ENCODE peak calls at places on chromosome 12, in four cellular contexts. I is body of pancreas; W is dorsolateral prefrontal cortex; D is CD4-positive, alpha-beta T cell. F is an unnamed sample.

GRCh38 chr12:121190523-121191031 is 19.4 kb upstream of the P2RX4 start:
- DNase-seq in I (no peak), W (no peak), D (no peak), F (no peak)

GRCh38 chr12:15443611-15444010 is 121.3 kb downstream of the PTPRO start:
- DNase-seq in I (no peak), W (no peak), D (no peak), F (no peak)

GRCh38 chr12:56206373-56207166 is 15.2 kb downstream of the RNF41 start:
- DNase-seq in I (peak), W (no peak), D (no peak), F (peak)

GRCh38 chr12:49543221-49543913 is 4.5 kb downstream of the KCNH3 start:
- DNase-seq in I (no peak), W (no peak), D (no peak), F (no peak)

GRCh38 chr12:57836442-57837375 is 9.8 kb downstream of the CTDSP2 start:
- DNase-seq in I (peak), W (peak), D (no peak), F (no peak)

GRCh38 chr12:101407054-101407437 is 526 bp downstream of the ARL1 start:
- DNase-seq in I (no peak), W (no peak), D (peak), F (no peak)

GRCh38 chr12:13670249-13670648 is 311.2 kb downstream of the GRIN2B start:
- DNase-seq in I (no peak), W (no peak), D (no peak), F (no peak)

GRCh38 chr12:32435921-32436710 is 36.8 kb downstream of the FGD4 start:
- DNase-seq in I (no peak), W (no peak), D (no peak), F (no peak)

DNA sequence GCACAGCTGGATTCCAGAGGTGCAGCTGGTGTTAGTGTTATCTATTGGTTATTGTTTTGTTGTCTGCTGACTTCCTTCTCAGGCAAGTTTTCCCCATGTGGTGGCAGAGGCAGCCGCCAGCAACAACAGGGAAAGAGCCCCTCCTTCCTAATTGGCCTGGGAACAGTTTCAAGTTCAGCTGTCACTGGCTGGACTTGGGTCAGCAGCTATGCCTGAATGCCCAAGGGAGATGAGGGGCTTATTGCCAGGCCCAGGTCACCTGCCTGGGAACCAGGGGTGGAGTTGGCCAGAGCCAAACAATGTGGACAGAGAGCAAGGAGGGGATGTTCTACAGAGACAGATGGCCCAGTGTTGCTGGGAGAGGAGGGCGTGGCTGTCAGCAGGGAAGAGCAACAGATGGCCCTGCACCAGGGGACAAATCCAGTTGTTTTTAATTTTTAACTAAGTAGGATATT is 38.3 kb downstream of the TPCN1 start:
- DNase-seq in I (peak), W (peak), D (no peak), F (peak)
- H3K27ac ChIP-seq in I (peak), W (peak), D (no peak), F (peak)

DNA sequence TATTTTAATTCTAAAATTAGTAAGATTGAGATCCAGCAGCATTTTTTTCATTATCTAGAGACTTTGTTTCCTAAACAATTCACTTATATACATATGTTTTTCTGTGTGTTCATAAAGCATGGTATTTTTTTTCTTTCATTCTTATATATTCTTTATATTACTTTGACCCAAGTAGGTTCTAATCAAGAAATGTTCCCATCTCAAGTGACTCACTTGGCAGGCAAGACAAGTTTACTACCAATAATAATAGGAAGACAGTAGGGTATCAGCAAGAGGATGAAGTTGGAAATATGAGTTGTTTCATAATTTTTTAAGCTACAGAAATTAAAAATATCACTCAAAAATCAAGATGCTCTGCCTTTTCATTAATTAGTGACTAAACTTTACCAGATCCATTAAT is 613.4 kb upstream of the ATP2B1 start:
- DNase-seq in I (no peak), W (no peak), D (no peak), F (no peak)
- H3K27ac ChIP-seq in I (no peak), W (no peak), D (no peak), F (no peak)

GRCh38 chr12:107337354-107338095 is 244.2 kb upstream of the CRY1 start:
- DNase-seq in I (no peak), W (no peak), D (no peak), F (no peak)
- H3K27ac ChIP-seq in I (no peak), W (no peak), D (no peak), F (no peak)

GRCh38 chr12:11661491-11662085 is 12.1 kb downstream of the ETV6 start:
- DNase-seq in I (peak), W (no peak), D (no peak), F (no peak)
- H3K27ac ChIP-seq in I (no peak), W (no peak), D (no peak), F (no peak)

GRCh38 chr12:86429824-86430223 is 173.6 kb upstream of the MGAT4C start:
- DNase-seq in I (no peak), W (no peak), D (no peak), F (no peak)
- H3K27ac ChIP-seq in I (no peak), W (no peak), D (no peak), F (no peak)

GRCh38 chr12:108854453-108855283 is 2.7 kb downstream of the SSH1 start:
- DNase-seq in I (peak), W (no peak), D (no peak), F (no peak)
- H3K27ac ChIP-seq in I (peak), W (peak), D (no peak), F (peak)

GRCh38 chr12:2376855-2377657 is 324.3 kb downstream of the CACNA1C start:
- DNase-seq in I (no peak), W (no peak), D (no peak), F (no peak)
- H3K27ac ChIP-seq in I (no peak), W (no peak), D (no peak), F (no peak)

GRCh38 chr12:108664338-108665258 is 30.9 kb upstream of the SELPLG start:
- DNase-seq in I (peak), W (peak), D (peak), F (no peak)

GRCh38 chr12:108668532-108668931 is 34.8 kb upstream of the SELPLG start:
- DNase-seq in I (no peak), W (no peak), D (no peak), F (no peak)

GRCh38 chr12:108667349-108667748 is 33.7 kb upstream of the SELPLG start:
- DNase-seq in I (no peak), W (no peak), D (no peak), F (no peak)

GRCh38 chr12:108665608-108666202 is 32.0 kb upstream of the SELPLG start:
- DNase-seq in I (no peak), W (no peak), D (no peak), F (no peak)

GRCh38 chr12:108666326-108666995 is 32.8 kb upstream of the SELPLG start:
- DNase-seq in I (no peak), W (no peak), D (no peak), F (no peak)
- H3K27ac ChIP-seq in I (no peak), W (peak), D (no peak), F (peak)

GRCh38 chr12:127504874-127505273 is 762.1 kb upstream of the TMEM132C start:
- DNase-seq in I (no peak), W (no peak), D (no peak), F (no peak)

GRCh38 chr12:127507336-127507735 is 759.6 kb upstream of the TMEM132C start:
- DNase-seq in I (no peak), W (no peak), D (no peak), F (no peak)

GRCh38 chr12:127500513-127500912 is 766.5 kb upstream of the TMEM132C start:
- DNase-seq in I (no peak), W (no peak), D (no peak), F (no peak)

GRCh38 chr12:127501916-127502315 is 765.1 kb upstream of the TMEM132C start:
- DNase-seq in I (no peak), W (no peak), D (no peak), F (no peak)

DNA sequence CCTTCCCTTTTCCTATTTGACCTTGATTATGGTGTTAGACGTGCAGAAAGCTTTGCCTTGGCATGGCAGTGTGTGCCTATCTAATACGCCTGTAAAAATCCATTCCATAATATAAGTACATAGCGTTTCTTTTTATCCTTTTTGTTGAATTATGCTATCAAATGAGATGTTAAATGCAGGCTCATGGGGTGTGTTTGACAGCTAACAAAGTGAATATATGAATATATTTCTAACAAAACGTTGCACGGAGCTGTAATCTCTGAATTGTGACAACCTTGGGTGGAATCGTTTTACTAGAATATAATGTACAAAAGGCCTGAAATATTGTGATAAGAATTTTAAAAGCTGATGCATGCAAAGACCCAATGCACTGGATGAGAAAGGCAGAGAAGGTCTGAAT is 763.7 kb upstream of the TMEM132C start:
- DNase-seq in I (no peak), W (no peak), D (no peak), F (no peak)
- H3K27ac ChIP-seq in I (no peak), W (no peak), D (no peak), F (no peak)

GRCh38 chr12:124837249-124837897 is 26.3 kb downstream of the SCARB1 start:
- DNase-seq in I (no peak), W (no peak), D (no peak), F (no peak)
- H3K27ac ChIP-seq in I (no peak), W (peak), D (no peak), F (no peak)

F was measured in substantia nigra.